ENCODE peak calls at places on chromosomes 2 and 18, in nine cellular contexts. N, A, Z, C, F, L, I, B and S are unnamed samples.

GRCh38 chr18:56158676-56159075 is 479.7 kb downstream of the TXNL1 start:
- DNase-seq in I (no peak), F (no peak), C (no peak), N (no peak), Z (no peak), L (no peak), A (no peak), B (no peak), S (no peak)

GRCh38 chr2:241788572-241788971 is 11.9 kb downstream of the GAL3ST2 start:
- DNase-seq in L (no peak), I (no peak), A (no peak), B (no peak), N (no peak), C (peak), F (no peak), Z (no peak), S (no peak)

GRCh38 chr2:188159484-188159883 is 132.2 kb upstream of the GULP1 start:
- DNase-seq in I (no peak), A (no peak), C (no peak), F (no peak), Z (no peak), N (peak), B (no peak), L (no peak), S (no peak)

GRCh38 chr2:655626-656025 is 21.6 kb downstream of the TMEM18 start:
- DNase-seq in I (no peak), B (no peak), C (peak), N (no peak), F (no peak), A (peak), L (no peak), Z (no peak), S (no peak)

GRCh38 chr2:152716805-152717241 is 438 bp downstream of the PRPF40A start:
- DNase-seq in I (no peak), Z (peak), C (peak), F (no peak), N (peak), L (no peak), B (no peak), A (peak), S (no peak)

GRCh38 chr2:192741889-192742288 is 547.2 kb upstream of the TMEFF2 start:
- DNase-seq in B (no peak), I (no peak), F (no peak), N (no peak), A (no peak), Z (no peak), L (peak), C (no peak), S (no peak)

GRCh38 chr18:63105636-63106316 is 213.8 kb downstream of the BCL2 start:
- DNase-seq in B (no peak), F (no peak), A (no peak), L (no peak), C (no peak), I (no peak), Z (no peak), N (no peak), S (no peak)

GRCh38 chr2:88627856-88628568 is 748 bp upstream of the EIF2AK3 start:
- DNase-seq in A (peak), Z (peak), C (peak), F (peak), N (peak), I (no peak), B (peak), L (peak), S (peak)

GRCh38 chr18:2825613-2826205 is 21.1 kb upstream of the EMILIN2 start:
- DNase-seq in I (no peak), L (no peak), N (peak), Z (no peak), F (no peak), C (no peak), B (no peak), A (no peak), S (no peak)

GRCh38 chr2:188046437-188046836 is 245.2 kb upstream of the GULP1 start:
- DNase-seq in A (peak), B (no peak), N (peak), Z (no peak), I (no peak), C (peak), L (peak), F (no peak), S (no peak)

GRCh38 chr2:172101707-172102158 is 967 bp downstream of the DLX2 start:
- DNase-seq in A (no peak), L (no peak), I (no peak), Z (no peak), F (no peak), B (no peak), N (no peak), C (peak), S (no peak)

GRCh38 chr2:38690499-38691420 is 24.8 kb downstream of the GALM start:
- DNase-seq in N (peak), A (peak), I (no peak), Z (no peak), B (no peak), L (peak), F (no peak), C (peak), S (no peak)

GRCh38 chr2:136248242-136248641 is 130.3 kb upstream of the CXCR4 start:
- DNase-seq in I (no peak), Z (no peak), F (no peak), C (peak), A (peak), B (no peak), N (no peak), L (peak), S (no peak)

GRCh38 chr2:213475433-213475832 is 191.2 kb downstream of the SPAG16 start:
- DNase-seq in Z (no peak), N (no peak), F (no peak), L (peak), B (no peak), C (peak), A (peak), I (no peak), S (no peak)

GRCh38 chr2:227864161-227864756 is 7.2 kb upstream of the DAW1 start:
- DNase-seq in A (peak), B (no peak), L (no peak), Z (no peak), C (peak), I (no peak), N (peak), F (no peak), S (no peak)

GRCh38 chr2:172556284-172557033 is 569 bp downstream of the PDK1 start:
- DNase-seq in A (peak), F (peak), I (no peak), Z (peak), N (peak), B (peak), L (peak), C (peak), S (peak)